ENCODE peak calls at places on chromosomes 11 and 22, in six cellular contexts. One of them, this sample, is unnamed.

GRCh38 chr22:32473388-32473952 is 1.1 kb upstream of the FBXO7 start:
- DNase-seq in left ventricle myocardium inferior: no peak
- DNase-seq in astrocyte: peak; percentile 31
- DNase-seq in heart left ventricle: peak; percentile 35
- DNase-seq in OCI-LY7: peak; percentile 69
- DNase-seq in SK-N-SH: peak; percentile 61
- DNase-seq in this sample: no peak

GRCh38 chr22:39233736-39234120 is 11.1 kb downstream of the PDGFB start:
- DNase-seq in left ventricle myocardium inferior: peak; percentile 72
- DNase-seq in astrocyte: no peak
- DNase-seq in heart left ventricle: peak; percentile 90
- DNase-seq in OCI-LY7: no peak
- DNase-seq in SK-N-SH: no peak
- DNase-seq in this sample: no peak

GRCh38 chr11:106021181-106021966 is 666 bp downstream of the MSANTD4 start:
- DNase-seq in left ventricle myocardium inferior: no peak
- DNase-seq in astrocyte: no peak
- DNase-seq in heart left ventricle: no peak
- DNase-seq in OCI-LY7: peak; percentile 54
- DNase-seq in SK-N-SH: no peak
- DNase-seq in this sample: no peak

GRCh38 chr11:19200410-19201201 is 1.2 kb downstream of the CSRP3 start:
- DNase-seq in left ventricle myocardium inferior: no peak
- DNase-seq in astrocyte: peak; percentile 79
- DNase-seq in heart left ventricle: peak; percentile 52
- DNase-seq in OCI-LY7: no peak
- DNase-seq in SK-N-SH: no peak
- DNase-seq in this sample: no peak

GRCh38 chr11:64359712-64360402 is 895 bp downstream of the RPS6KA4 start:
- DNase-seq in left ventricle myocardium inferior: no peak
- DNase-seq in astrocyte: no peak
- DNase-seq in heart left ventricle: no peak
- DNase-seq in OCI-LY7: peak; percentile 49
- DNase-seq in SK-N-SH: peak; percentile 67
- DNase-seq in this sample: no peak

GRCh38 chr11:104556606-104557301 is 341.5 kb downstream of the CASP12 start:
- DNase-seq in left ventricle myocardium inferior: no peak
- DNase-seq in astrocyte: no peak
- DNase-seq in heart left ventricle: no peak
- DNase-seq in OCI-LY7: no peak
- DNase-seq in SK-N-SH: no peak
- DNase-seq in this sample: no peak

GRCh38 chr11:30422828-30423648 is 100.1 kb downstream of the ARL14EP start:
- DNase-seq in left ventricle myocardium inferior: no peak
- DNase-seq in astrocyte: no peak
- DNase-seq in heart left ventricle: no peak
- DNase-seq in OCI-LY7: no peak
- DNase-seq in SK-N-SH: no peak
- DNase-seq in this sample: no peak

GRCh38 chr11:134658481-134659080 is 246.5 kb upstream of the B3GAT1 start:
- DNase-seq in left ventricle myocardium inferior: no peak
- DNase-seq in astrocyte: no peak
- DNase-seq in heart left ventricle: no peak
- DNase-seq in OCI-LY7: no peak
- DNase-seq in SK-N-SH: no peak
- DNase-seq in this sample: no peak

GRCh38 chr22:31661851-31662667 is at the start of gene PISD:
- DNase-seq in left ventricle myocardium inferior: peak; percentile 95
- DNase-seq in astrocyte: peak; percentile 84
- DNase-seq in heart left ventricle: peak; percentile 96
- DNase-seq in OCI-LY7: peak; percentile 98
- DNase-seq in SK-N-SH: peak; percentile 96
- DNase-seq in this sample: peak; percentile 96

GRCh38 chr11:67699521-67699920 is 25.1 kb upstream of the ALDH3B2 start:
- DNase-seq in left ventricle myocardium inferior: no peak
- DNase-seq in astrocyte: peak; percentile 20
- DNase-seq in heart left ventricle: no peak
- DNase-seq in OCI-LY7: no peak
- DNase-seq in SK-N-SH: no peak
- DNase-seq in this sample: no peak

GRCh38 chr11:102155676-102156075 is 45.4 kb downstream of the YAP1 start:
- DNase-seq in left ventricle myocardium inferior: no peak
- DNase-seq in astrocyte: no peak
- DNase-seq in heart left ventricle: no peak
- DNase-seq in OCI-LY7: no peak
- DNase-seq in SK-N-SH: no peak
- DNase-seq in this sample: no peak

GRCh38 chr22:39738746-39739145 is 154.8 kb downstream of the ENTHD1 start:
- DNase-seq in left ventricle myocardium inferior: no peak
- DNase-seq in astrocyte: peak; percentile 18
- DNase-seq in heart left ventricle: no peak
- DNase-seq in OCI-LY7: no peak
- DNase-seq in SK-N-SH: no peak
- DNase-seq in this sample: no peak

GRCh38 chr11:67647471-67647870 is 3.1 kb downstream of the ACY3 start:
- DNase-seq in left ventricle myocardium inferior: no peak
- DNase-seq in astrocyte: no peak
- DNase-seq in heart left ventricle: no peak
- DNase-seq in OCI-LY7: peak; percentile 36
- DNase-seq in SK-N-SH: no peak
- DNase-seq in this sample: no peak

GRCh38 chr11:113952070-113952469 is 22.8 kb upstream of the HTR3A start:
- DNase-seq in left ventricle myocardium inferior: no peak
- DNase-seq in astrocyte: no peak
- DNase-seq in heart left ventricle: no peak
- DNase-seq in OCI-LY7: no peak
- DNase-seq in SK-N-SH: peak; percentile 56
- DNase-seq in this sample: no peak

GRCh38 chr11:113951487-113951886 is 23.4 kb upstream of the HTR3A start:
- DNase-seq in left ventricle myocardium inferior: no peak
- DNase-seq in astrocyte: no peak
- DNase-seq in heart left ventricle: no peak
- DNase-seq in OCI-LY7: no peak
- DNase-seq in SK-N-SH: peak; percentile 25
- DNase-seq in this sample: no peak

GRCh38 chr11:113952588-113952987 is 22.3 kb upstream of the HTR3A start:
- DNase-seq in left ventricle myocardium inferior: no peak
- DNase-seq in astrocyte: no peak
- DNase-seq in heart left ventricle: no peak
- DNase-seq in OCI-LY7: no peak
- DNase-seq in SK-N-SH: no peak
- DNase-seq in this sample: no peak

GRCh38 chr11:113947989-113948388 is 26.9 kb upstream of the HTR3A start:
- DNase-seq in left ventricle myocardium inferior: no peak
- DNase-seq in astrocyte: no peak
- DNase-seq in heart left ventricle: no peak
- DNase-seq in OCI-LY7: peak; percentile 2
- DNase-seq in SK-N-SH: no peak
- DNase-seq in this sample: no peak

GRCh38 chr11:113949891-113950290 is 25.0 kb upstream of the HTR3A start:
- DNase-seq in left ventricle myocardium inferior: no peak
- DNase-seq in astrocyte: no peak
- DNase-seq in heart left ventricle: no peak
- DNase-seq in OCI-LY7: no peak
- DNase-seq in SK-N-SH: no peak
- DNase-seq in this sample: no peak
- H3K27ac ChIP-seq in left ventricle myocardium inferior: no peak overlapping the region
- H3K27ac ChIP-seq in astrocyte: no peak overlapping the region
- H3K27ac ChIP-seq in heart left ventricle: no peak overlapping the region
- H3K27ac ChIP-seq in OCI-LY7: no peak overlapping the region
- H3K27ac ChIP-seq in SK-N-SH: no peak overlapping the region
- H3K27ac ChIP-seq in this sample: no peak overlapping the region

DNA sequence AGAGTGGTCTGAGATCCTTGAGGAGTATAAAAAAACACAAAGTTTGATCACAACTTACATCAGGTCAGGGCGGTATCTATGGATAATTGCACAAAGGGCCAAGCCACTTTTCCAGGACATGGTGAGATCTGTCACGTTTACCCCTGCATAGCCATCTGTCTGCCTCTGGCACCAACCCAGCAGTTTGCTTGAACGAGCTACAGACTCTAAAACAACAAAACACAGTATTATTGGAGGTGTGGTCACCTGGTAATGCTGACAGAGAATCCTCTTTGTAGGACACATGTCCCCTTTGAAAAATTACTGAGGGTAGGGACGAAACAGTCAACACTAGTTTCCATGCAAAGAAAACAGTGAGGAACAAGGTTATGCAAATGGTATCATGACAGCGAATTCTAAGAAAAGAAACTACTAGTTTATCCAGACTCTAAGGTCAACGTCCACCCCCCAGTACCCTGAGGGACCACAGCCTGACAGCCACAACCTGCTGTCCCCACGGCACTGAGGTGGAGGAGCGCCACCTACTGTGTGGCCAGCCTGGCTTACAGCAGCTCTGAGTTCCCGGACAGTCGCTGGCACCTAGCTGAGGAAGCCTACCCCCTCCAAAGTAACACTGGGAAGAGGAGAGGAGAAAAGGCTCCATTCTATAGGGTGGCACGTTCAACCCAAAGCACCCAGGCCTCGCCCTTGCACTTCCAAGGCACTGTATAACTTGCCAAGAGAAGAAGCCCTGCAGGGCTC is 117.3 kb upstream of the BID start:
- DNase-seq in left ventricle myocardium inferior: peak; percentile 71
- DNase-seq in astrocyte: no peak
- DNase-seq in heart left ventricle: peak; percentile 71
- DNase-seq in OCI-LY7: no peak
- DNase-seq in SK-N-SH: peak; percentile 62
- DNase-seq in this sample: peak; percentile 71
- TF ChIP-seq CTCF in left ventricle myocardium inferior: peak; percentile 71
- TF ChIP-seq CTCF in astrocyte: no peak
- TF ChIP-seq CTCF in heart left ventricle: peak; percentile 52
- TF ChIP-seq CTCF in OCI-LY7: peak; percentile 67
- TF ChIP-seq CTCF in SK-N-SH: peak; percentile 39
- TF ChIP-seq CTCF in this sample: peak; percentile 30

DNA sequence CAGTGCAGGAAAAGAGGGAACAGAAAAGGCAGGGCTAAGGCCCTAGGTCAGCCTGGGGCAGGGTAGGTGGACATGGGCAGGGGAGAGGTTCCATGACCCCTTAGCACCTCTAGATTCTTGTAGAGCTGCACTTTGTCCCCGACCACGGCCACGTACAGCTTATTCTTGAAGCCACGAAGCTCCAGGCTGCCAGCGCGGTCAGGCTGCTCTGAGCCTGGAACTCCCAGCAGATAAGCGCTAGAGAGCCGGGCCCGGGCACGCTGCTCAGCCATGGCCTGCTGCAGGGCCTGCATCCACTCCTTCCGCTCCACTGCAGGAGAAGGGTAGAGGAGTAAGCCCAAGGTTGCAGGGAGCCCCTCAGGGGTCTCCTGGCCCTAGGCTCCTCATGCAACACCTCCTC is 36.1 kb upstream of the PDE2A start:
- DNase-seq in left ventricle myocardium inferior: no peak
- DNase-seq in astrocyte: no peak
- DNase-seq in heart left ventricle: no peak
- DNase-seq in OCI-LY7: no peak
- DNase-seq in SK-N-SH: no peak
- DNase-seq in this sample: no peak
- H3K36me3 ChIP-seq in left ventricle myocardium inferior: peaks cover 72% of the 10 kb centered on the region
- H3K36me3 ChIP-seq in astrocyte: peaks cover 9% of the 10 kb centered on the region
- H3K36me3 ChIP-seq in heart left ventricle: peaks cover 76% of the 10 kb centered on the region
- H3K36me3 ChIP-seq in OCI-LY7: peaks cover 67% of the 10 kb centered on the region
- H3K36me3 ChIP-seq in SK-N-SH: peaks cover 7% of the 10 kb centered on the region
- H3K36me3 ChIP-seq in this sample: peaks cover 70% of the 10 kb centered on the region

GRCh38 chr11:12845739-12846358 is 163.3 kb upstream of the RASSF10 start:
- DNase-seq in left ventricle myocardium inferior: peak; percentile 31
- DNase-seq in astrocyte: no peak
- DNase-seq in heart left ventricle: peak; percentile 37
- DNase-seq in OCI-LY7: peak; percentile 59
- DNase-seq in SK-N-SH: peak; percentile 70
- DNase-seq in this sample: no peak

GRCh38 chr11:12838463-12839120 is 164.4 kb downstream of the TEAD1 start:
- DNase-seq in left ventricle myocardium inferior: no peak
- DNase-seq in astrocyte: no peak
- DNase-seq in heart left ventricle: no peak
- DNase-seq in OCI-LY7: no peak
- DNase-seq in SK-N-SH: no peak
- DNase-seq in this sample: no peak

GRCh38 chr11:12841946-12842630 is 167.0 kb upstream of the RASSF10 start:
- DNase-seq in left ventricle myocardium inferior: no peak
- DNase-seq in astrocyte: peak; percentile 90
- DNase-seq in heart left ventricle: no peak
- DNase-seq in OCI-LY7: peak; percentile 66
- DNase-seq in SK-N-SH: peak; percentile 49
- DNase-seq in this sample: no peak

GRCh38 chr11:12842933-12843636 is 166.0 kb upstream of the RASSF10 start:
- DNase-seq in left ventricle myocardium inferior: no peak
- DNase-seq in astrocyte: peak; percentile 89
- DNase-seq in heart left ventricle: peak; percentile 43
- DNase-seq in OCI-LY7: peak; percentile 86
- DNase-seq in SK-N-SH: peak; percentile 32
- DNase-seq in this sample: no peak

DNA sequence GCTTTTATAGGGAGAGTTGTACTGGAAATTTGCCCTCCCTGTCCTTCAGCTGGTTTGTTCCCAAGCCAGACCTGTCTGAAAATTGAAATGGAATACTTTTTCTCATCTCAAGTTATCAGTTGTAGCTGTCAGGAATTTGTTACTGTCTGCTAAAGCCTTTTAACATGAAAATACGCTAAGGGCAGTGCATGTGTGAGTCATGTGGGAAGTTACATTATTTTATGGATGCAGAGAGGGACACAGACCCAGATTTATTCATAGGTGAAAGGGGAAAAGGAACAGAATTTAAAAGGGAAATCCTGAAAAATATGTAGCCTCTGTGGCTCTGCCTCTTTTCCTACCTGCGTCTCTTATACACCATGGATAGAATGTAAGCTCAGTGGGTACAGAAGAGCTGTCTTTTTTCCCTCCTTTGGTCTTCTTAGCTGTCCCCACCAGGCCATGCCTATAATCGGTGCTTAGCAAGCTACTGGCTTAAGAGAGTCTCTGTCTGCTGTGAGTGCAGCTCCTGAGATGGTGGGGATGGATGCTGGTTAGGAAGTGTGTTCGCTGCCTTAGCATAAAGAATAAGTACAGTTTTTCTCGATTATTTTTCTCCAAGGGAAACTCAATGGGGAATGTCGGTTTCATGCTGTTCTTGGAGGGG is 166.8 kb downstream of the TEAD1 start:
- DNase-seq in left ventricle myocardium inferior: no peak
- DNase-seq in astrocyte: no peak
- DNase-seq in heart left ventricle: no peak
- DNase-seq in OCI-LY7: no peak
- DNase-seq in SK-N-SH: peak; percentile 33
- DNase-seq in this sample: no peak
- H3K27ac ChIP-seq in left ventricle myocardium inferior: peak overlapping the region; percentile 44
- H3K27ac ChIP-seq in astrocyte: peak overlapping the region; percentile 40
- H3K27ac ChIP-seq in heart left ventricle: no peak overlapping the region
- H3K27ac ChIP-seq in OCI-LY7: peak overlapping the region; percentile 32
- H3K27ac ChIP-seq in SK-N-SH: peak overlapping the region; percentile 98
- H3K27ac ChIP-seq in this sample: no peak overlapping the region

DNA sequence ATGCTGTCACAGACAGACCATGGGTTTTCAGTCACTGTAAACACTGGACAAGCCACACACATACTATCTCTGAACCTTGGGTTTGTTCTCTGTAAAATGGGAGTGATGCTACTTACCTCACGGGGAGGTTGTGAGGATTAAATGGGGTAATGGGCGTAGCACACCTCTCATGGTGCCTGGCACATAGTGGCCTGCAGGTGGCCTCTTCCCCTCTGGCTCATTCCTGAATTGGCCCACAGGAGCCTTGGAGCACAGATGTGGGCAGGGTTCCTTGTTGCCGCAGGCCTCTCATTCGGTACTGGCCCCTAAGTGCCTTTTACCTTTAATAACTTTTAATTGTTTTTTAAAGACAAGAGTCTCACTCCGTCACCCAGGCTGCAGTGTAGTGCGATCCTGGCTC is 11.7 kb downstream of the MICAL2 start:
- DNase-seq in left ventricle myocardium inferior: no peak
- DNase-seq in astrocyte: no peak
- DNase-seq in heart left ventricle: no peak
- DNase-seq in OCI-LY7: no peak
- DNase-seq in SK-N-SH: no peak
- DNase-seq in this sample: no peak
- TF ChIP-seq CTCF in left ventricle myocardium inferior: peak; percentile 50
- TF ChIP-seq CTCF in astrocyte: peak; percentile 46
- TF ChIP-seq CTCF in heart left ventricle: no peak
- TF ChIP-seq CTCF in OCI-LY7: peak; percentile 41
- TF ChIP-seq CTCF in SK-N-SH: peak; percentile 63
- TF ChIP-seq CTCF in this sample: peak; percentile 43